ENCODE peak calls at places on chromosomes 13 and 19, in six cellular contexts. J, M, F, A, H and O are unnamed samples.

GRCh38 chr13:52053460-52053859 is 29.0 kb downstream of the UTP14C start:
- DNase-seq in J (no peak), M (no peak), F (no peak), A (no peak), H (no peak), O (no peak)

GRCh38 chr19:51361228-51361627 is 5.0 kb downstream of the ETFB start:
- DNase-seq in J (no peak), M (no peak), F (no peak), A (no peak), H (no peak), O (no peak)

GRCh38 chr13:48738261-48738755 is 84.6 kb downstream of the CYSLTR2 start:
- DNase-seq in J (no peak), M (no peak), F (no peak), A (no peak), H (no peak), O (no peak)

GRCh38 chr13:49958321-49958720 is 22.2 kb upstream of the SPRYD7 start:
- DNase-seq in J (no peak), M (no peak), F (no peak), A (no peak), H (no peak), O (no peak)

GRCh38 chr13:108609353-108609752 is 20.1 kb upstream of the MYO16 start:
- DNase-seq in J (no peak), M (no peak), F (no peak), A (no peak), H (peak), O (no peak)

GRCh38 chr19:39497850-39498261 is 891 bp upstream of the DLL3 start:
- DNase-seq in J (no peak), M (no peak), F (peak), A (peak), H (no peak), O (no peak)

GRCh38 chr19:43362179-43362578 is 8.7 kb downstream of the CD177 start:
- DNase-seq in J (no peak), M (no peak), F (no peak), A (no peak), H (no peak), O (no peak)

GRCh38 chr19:29573486-29573885 is 32.6 kb upstream of the POP4 start:
- DNase-seq in J (no peak), M (no peak), F (no peak), A (no peak), H (no peak), O (no peak)

GRCh38 chr19:46378268-46378667 is 31.4 kb downstream of the PPP5C start:
- DNase-seq in J (no peak), M (no peak), F (no peak), A (no peak), H (no peak), O (no peak)

GRCh38 chr13:114226088-114226487 is 8.6 kb upstream of the CDC16 start:
- DNase-seq in J (no peak), M (no peak), F (no peak), A (no peak), H (no peak), O (no peak)

GRCh38 chr13:98606296-98606695 is 29.4 kb upstream of the STK24 start:
- DNase-seq in J (no peak), M (no peak), F (no peak), A (no peak), H (no peak), O (no peak)

GRCh38 chr19:4362871-4363545 is 19.6 kb downstream of the MPND start:
- DNase-seq in J (no peak), M (no peak), F (no peak), A (no peak), H (no peak), O (no peak)

GRCh38 chr19:53991224-53992113 is at the start of gene CACNG6:
- DNase-seq in J (no peak), M (no peak), F (no peak), A (no peak), H (no peak), O (peak)

GRCh38 chr19:16836115-16836905 is 7.1 kb downstream of the SIN3B start:
- DNase-seq in J (peak), M (no peak), F (no peak), A (no peak), H (no peak), O (no peak)

GRCh38 chr13:59088716-59089115 is 1075.0 kb downstream of the DIAPH3 start:
- DNase-seq in J (no peak), M (no peak), F (no peak), A (no peak), H (no peak), O (no peak)

GRCh38 chr13:109494955-109495354 is 291.4 kb downstream of the IRS2 start:
- DNase-seq in J (no peak), M (no peak), F (no peak), A (no peak), H (no peak), O (no peak)

GRCh38 chr13:24500977-24501376 is 11.6 kb downstream of the PARP4 start:
- DNase-seq in J (no peak), M (no peak), F (peak), A (no peak), H (no peak), O (no peak)

GRCh38 chr19:43664008-43664407 is 6.0 kb downstream of the PLAUR start:
- DNase-seq in J (peak), M (no peak), F (no peak), A (no peak), H (no peak), O (no peak)

GRCh38 chr13:102965802-102966201 is 100.4 kb downstream of the SLC10A2 start:
- DNase-seq in J (no peak), M (no peak), F (no peak), A (no peak), H (no peak), O (no peak)

GRCh38 chr19:10802479-10802878 is 33.5 kb downstream of the TMED1 start:
- DNase-seq in J (no peak), M (no peak), F (no peak), A (no peak), H (no peak), O (no peak)

GRCh38 chr19:11028146-11028545 is 61.1 kb upstream of the LDLR start:
- DNase-seq in J (no peak), M (no peak), F (no peak), A (no peak), H (no peak), O (no peak)

GRCh38 chr13:30020726-30021312 is 170.4 kb upstream of the UBL3 start:
- DNase-seq in J (no peak), M (no peak), F (no peak), A (no peak), H (no peak), O (no peak)

GRCh38 chr19:3125900-3126524 is 9.8 kb upstream of the GNA15 start:
- DNase-seq in J (no peak), M (no peak), F (peak), A (peak), H (peak), O (peak)

GRCh38 chr19:16588824-16589577 is 16.8 kb upstream of the SLC35E1 start:
- DNase-seq in J (no peak), M (no peak), F (no peak), A (no peak), H (no peak), O (no peak)

GRCh38 chr19:9936151-9937000 is at the start of gene OLFM2:
- DNase-seq in J (no peak), M (no peak), F (peak), A (no peak), H (no peak), O (no peak)

GRCh38 chr19:51702103-51702753 is 9.1 kb downstream of the SPACA6 start:
- DNase-seq in J (no peak), M (no peak), F (peak), A (no peak), H (no peak), O (peak)

GRCh38 chr13:111006508-111007031 is 91.7 kb upstream of the ANKRD10 start:
- DNase-seq in J (no peak), M (peak), F (peak), A (no peak), H (no peak), O (no peak)

GRCh38 chr13:106349080-106349841 is 186.2 kb downstream of the EFNB2 start:
- DNase-seq in J (no peak), M (no peak), F (no peak), A (no peak), H (peak), O (peak)

GRCh38 chr13:59641758-59642157 is 522.0 kb downstream of the DIAPH3 start:
- DNase-seq in J (no peak), M (no peak), F (no peak), A (no peak), H (no peak), O (no peak)

GRCh38 chr19:49814010-49814409 is 918 bp upstream of the FUZ start:
- DNase-seq in J (no peak), M (no peak), F (no peak), A (no peak), H (no peak), O (no peak)

DNA sequence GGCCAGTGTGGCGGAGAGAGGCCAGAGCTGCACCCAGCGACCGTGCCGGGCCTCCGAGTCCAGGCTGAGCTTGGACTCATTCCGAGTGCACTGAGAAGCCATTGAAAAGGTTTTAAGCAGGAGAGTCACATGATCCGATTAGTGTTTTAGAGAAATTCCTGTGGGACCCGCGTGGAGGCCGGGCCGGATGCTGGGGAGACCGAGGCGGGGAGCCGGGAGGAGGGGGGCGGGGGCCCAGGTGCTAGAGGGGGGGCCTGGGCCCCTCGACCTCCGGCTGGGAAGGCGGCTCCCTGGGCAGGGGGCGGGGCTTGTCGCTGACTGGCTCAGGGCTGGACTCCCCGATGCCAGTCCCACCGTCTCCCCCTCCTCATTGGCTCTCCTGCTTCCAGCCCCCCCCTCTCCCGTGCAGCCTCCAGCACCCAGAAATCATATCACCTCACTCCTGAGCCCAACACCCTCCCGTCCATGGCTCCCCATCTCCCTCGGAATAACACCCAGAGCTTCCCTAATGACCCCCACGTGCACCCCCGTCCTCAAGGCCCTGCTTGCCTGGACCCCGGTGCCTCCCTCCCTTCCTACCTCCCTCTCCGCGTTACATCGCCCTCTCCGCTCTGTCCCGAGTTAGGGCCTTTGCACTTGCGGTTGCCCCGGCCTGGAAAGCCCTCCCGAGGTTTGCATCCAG is 5.2 kb upstream of the ZNF579 start:
- DNase-seq in J (no peak), M (no peak), F (peak), A (peak), H (no peak), O (no peak)
- TF ChIP-seq ZNF274 in J (no peak), M (no peak), F (no peak), A (peak), H (no peak), O (no peak)

GRCh38 chr19:35704218-35704617 is at the start of gene ZBTB32:
- DNase-seq in J (no peak), M (no peak), F (peak), A (no peak), H (no peak), O (no peak)
- TF ChIP-seq ZNF274 in J (no peak), M (no peak), F (no peak), A (no peak), H (no peak), O (no peak)

DNA sequence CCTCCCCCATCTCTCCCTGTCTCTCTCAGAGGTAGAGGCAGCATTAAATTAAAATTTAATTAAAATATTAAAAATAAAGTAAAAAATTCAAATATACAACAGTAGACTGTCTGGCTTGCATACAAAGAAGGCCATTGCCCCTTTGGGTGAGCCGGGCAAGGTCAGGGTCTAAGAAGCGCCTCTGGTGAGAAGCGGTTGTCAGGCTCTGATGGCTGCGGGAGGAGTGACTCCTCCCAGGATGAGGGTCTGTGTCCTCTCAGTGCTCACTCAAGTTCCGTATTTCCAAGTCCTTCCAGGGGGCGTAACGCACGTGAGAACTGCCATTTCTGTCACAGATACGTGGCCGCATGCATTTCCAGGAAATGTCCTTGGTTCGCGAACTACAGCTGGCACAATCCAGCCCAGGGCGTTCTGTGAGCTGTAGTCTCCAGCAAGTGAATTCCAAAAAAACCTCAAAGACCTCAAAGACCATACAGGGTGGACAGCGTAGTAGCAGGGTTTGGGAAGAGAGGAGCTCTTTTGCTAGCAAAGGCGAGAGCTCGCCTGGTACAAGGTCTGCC is 697 bp upstream of the ZNF181 start:
- DNase-seq in J (no peak), M (no peak), F (peak), A (peak), H (no peak), O (peak)
- TF ChIP-seq ZNF274 in J (no peak), M (no peak), F (no peak), A (no peak), H (no peak), O (no peak)

GRCh38 chr13:71831716-71832115 is 35.3 kb downstream of the DACH1 start:
- DNase-seq in J (no peak), M (peak), F (no peak), A (no peak), H (no peak), O (no peak)
- TF ChIP-seq ZNF274 in J (no peak), M (no peak), F (no peak), A (no peak), H (no peak), O (no peak)

GRCh38 chr13:66992183-66992582 is 238.0 kb downstream of the PCDH9 start:
- DNase-seq in J (no peak), M (no peak), F (no peak), A (no peak), H (no peak), O (no peak)
- TF ChIP-seq ZNF274 in J (no peak), M (no peak), F (no peak), A (no peak), H (no peak), O (no peak)